ENCODE peak calls at places on chromosome 18, in seven cellular contexts. X is mucosa of descending colon, J is IMR-90, Z is fibroblast of lung, C is OCI-LY7, I is fibroblast of the aortic adventitia, O is lung. P is an unnamed sample.

GRCh38 chr18:13377496-13377895 is 158.9 kb downstream of the LDLRAD4 start:
- DNase-seq in X (no peak), C (no peak), J (peak; percentile 13), O (no peak), Z (no peak), I (no peak), P (no peak)

GRCh38 chr18:8894823-8895222 is 189.5 kb downstream of the MTCL1 start:
- DNase-seq in I (no peak), J (no peak), C (no peak), Z (no peak), O (no peak), X (no peak), P (no peak)

GRCh38 chr18:79405781-79406575 is 10.2 kb downstream of the NFATC1 start:
- DNase-seq in I (no peak), C (peak; percentile 73), O (peak; percentile 55), X (peak; percentile 92), J (no peak), Z (no peak), P (no peak)

GRCh38 chr18:8525692-8526091 is 83.5 kb upstream of the RAB12 start:
- DNase-seq in O (no peak), C (peak; percentile 12), I (no peak), J (no peak), X (no peak), Z (no peak), P (no peak)

GRCh38 chr18:24176727-24177416 is 38.0 kb downstream of the CABYR start:
- DNase-seq in C (peak; percentile 68), X (no peak), Z (peak; percentile 62), I (peak; percentile 57), O (peak; percentile 65), J (peak; percentile 56), P (peak; percentile 63)

GRCh38 chr18:41870191-41870590 is 84.8 kb upstream of the PIK3C3 start:
- DNase-seq in O (no peak), Z (no peak), I (no peak), C (no peak), J (no peak), X (no peak), P (no peak)

GRCh38 chr18:32469691-32470131 is 971 bp downstream of the GAREM1 start:
- DNase-seq in X (no peak), O (no peak), Z (peak; percentile 52), I (peak; percentile 39), C (no peak), J (peak; percentile 10), P (peak; percentile 23)

GRCh38 chr18:35938562-35938961 is 33.9 kb upstream of the RMP24 start:
- DNase-seq in X (no peak), C (no peak), Z (no peak), J (no peak), I (no peak), O (no peak), P (no peak)

GRCh38 chr18:11145413-11146191 is 3.8 kb downstream of the PIEZO2 start:
- DNase-seq in X (no peak), C (no peak), O (no peak), I (no peak), Z (no peak), J (no peak), P (no peak)
- H3K4me3 ChIP-seq in X (no peak overlapping the region), C (no peak overlapping the region), O (no peak overlapping the region), I (no peak overlapping the region), Z (no peak overlapping the region), J (no peak overlapping the region), P (no peak overlapping the region)

GRCh38 chr18:66727991-66728390 is 124.1 kb upstream of the CDH19 start:
- DNase-seq in I (no peak), Z (no peak), O (no peak), C (no peak), J (no peak), X (no peak), P (peak; percentile 55)

GRCh38 chr18:66722671-66723070 is 118.8 kb upstream of the CDH19 start:
- DNase-seq in I (no peak), J (no peak), O (no peak), X (no peak), Z (no peak), C (no peak), P (no peak)

GRCh38 chr18:66728951-66729350 is 125.1 kb upstream of the CDH19 start:
- DNase-seq in I (no peak), X (no peak), Z (no peak), O (no peak), C (no peak), J (no peak), P (no peak)

GRCh38 chr18:66729459-66730239 is 125.8 kb upstream of the CDH19 start:
- DNase-seq in J (no peak), C (no peak), O (no peak), X (no peak), Z (no peak), I (no peak), P (peak; percentile 22)

DNA sequence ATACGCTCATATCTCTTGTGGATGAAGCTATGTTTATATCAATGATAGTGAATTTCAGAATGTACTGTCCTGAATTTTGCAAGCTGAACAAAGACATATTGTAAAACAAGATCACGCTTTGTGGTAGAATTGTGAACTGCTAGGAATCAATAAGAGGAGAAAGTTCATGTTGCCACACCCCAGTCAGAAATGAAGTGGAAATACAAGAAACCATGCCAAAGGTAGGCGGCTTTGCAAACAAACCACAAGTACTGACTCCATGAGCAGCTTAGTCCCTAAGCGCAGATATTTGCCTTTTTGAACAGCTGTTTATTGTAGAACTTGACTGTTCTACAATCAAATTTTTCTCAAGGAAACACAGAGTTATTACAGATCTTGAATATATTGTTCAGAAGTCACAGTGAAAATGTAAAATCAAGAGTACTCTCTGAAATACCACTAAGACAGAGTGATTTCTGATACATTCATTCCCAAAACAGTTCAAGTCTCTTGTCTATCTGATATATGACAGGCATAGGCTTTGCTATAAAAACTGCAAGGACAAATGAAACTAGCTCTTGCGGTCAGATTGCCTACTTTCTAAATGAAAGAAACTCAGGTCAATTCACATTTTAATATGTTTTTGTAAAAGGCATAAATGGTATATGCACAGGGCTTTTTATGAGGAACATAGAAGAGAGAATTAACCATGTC is 120.9 kb upstream of the CDH19 start:
- DNase-seq in O (peak; percentile 61), J (no peak), X (no peak), I (no peak), C (no peak), Z (no peak), P (peak; percentile 31)
- TF ChIP-seq CTCF in O (no peak), J (no peak), X (no peak), I (no peak), C (no peak), Z (no peak), P (no peak)

GRCh38 chr18:31189757-31190156 is 27.1 kb upstream of the DSC1 start:
- DNase-seq in Z (no peak), O (no peak), J (no peak), X (no peak), I (no peak), C (no peak), P (no peak)
- H3K4me3 ChIP-seq in Z (no peak overlapping the region), O (no peak overlapping the region), J (no peak overlapping the region), X (no peak overlapping the region), I (no peak overlapping the region), C (no peak overlapping the region), P (no peak overlapping the region)

GRCh38 chr18:59155140-59155539 is 15.5 kb downstream of the SEC11C start:
- DNase-seq in O (no peak), J (peak; percentile 95), I (peak; percentile 62), X (no peak), C (no peak), Z (peak; percentile 36), P (peak; percentile 20)

GRCh38 chr18:59149416-59149815 is 9.7 kb downstream of the SEC11C start:
- DNase-seq in X (no peak), I (no peak), C (no peak), O (no peak), Z (no peak), J (no peak), P (no peak)

GRCh38 chr18:59149007-59149406 is 9.3 kb downstream of the SEC11C start:
- DNase-seq in Z (no peak), C (no peak), I (no peak), O (no peak), X (no peak), J (no peak), P (no peak)

GRCh38 chr18:59148192-59148591 is 8.5 kb downstream of the SEC11C start:
- DNase-seq in Z (no peak), J (no peak), I (no peak), X (no peak), C (no peak), O (no peak), P (no peak)

DNA sequence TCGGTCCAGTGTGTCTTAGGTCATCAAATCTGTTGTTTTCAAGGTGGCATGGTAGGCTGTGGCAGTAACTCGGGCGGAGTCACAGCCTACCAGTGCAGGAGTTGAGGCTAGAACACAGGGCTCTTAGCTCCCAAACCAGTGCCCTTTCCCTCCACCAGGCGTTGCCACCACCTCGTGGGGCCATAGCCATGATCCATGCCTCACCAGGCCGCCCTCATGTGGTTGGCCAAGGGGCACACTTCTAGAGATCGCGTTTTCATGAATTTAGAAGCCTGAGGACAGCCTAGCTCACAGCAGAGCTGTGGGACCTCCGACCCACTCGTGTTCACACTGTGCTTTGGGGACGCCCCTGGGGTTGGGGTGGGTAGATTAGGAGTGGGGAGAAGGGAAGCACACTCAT is 10.6 kb downstream of the SEC11C start:
- DNase-seq in I (no peak), X (no peak), C (no peak), O (no peak), Z (no peak), J (no peak), P (no peak)
- TF ChIP-seq CTCF in I (no peak), X (no peak), C (no peak), O (no peak), Z (no peak), J (no peak), P (no peak)

GRCh38 chr18:77131652-77132368 is 773 bp downstream of the MBP start:
- DNase-seq in C (peak; percentile 34), O (peak; percentile 72), I (peak; percentile 48), Z (no peak), X (peak; percentile 87), J (no peak), P (peak; percentile 33)
- H3K4me3 ChIP-seq in C (peak overlapping the region; percentile 87), O (peak overlapping the region; percentile 76), I (peak overlapping the region; percentile 74), Z (peak overlapping the region; percentile 36), X (peak overlapping the region; percentile 93), J (peak overlapping the region; percentile 50), P (peak overlapping the region; percentile 65)

DNA sequence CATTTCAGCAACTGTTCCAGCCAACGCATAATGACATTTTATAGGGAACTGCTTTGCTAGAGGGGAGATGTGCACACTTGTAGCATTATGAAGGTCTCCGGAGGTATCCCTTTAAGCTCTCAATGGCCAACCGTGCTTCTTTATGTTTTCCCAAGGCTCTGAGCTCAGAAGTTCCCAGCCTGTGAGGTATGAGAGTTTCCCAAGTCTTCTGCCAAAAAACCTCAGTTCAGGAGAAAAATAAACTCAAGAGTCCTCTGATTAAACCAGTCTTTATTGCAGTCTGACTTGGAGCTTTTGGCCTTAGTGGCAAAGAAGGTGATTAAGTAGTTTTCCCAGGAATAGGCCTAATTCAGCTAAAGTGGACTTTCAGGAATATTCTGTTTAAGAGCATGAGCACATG is 35.4 kb upstream of the ZNF532 start:
- DNase-seq in C (no peak), I (peak; percentile 25), O (no peak), Z (no peak), X (no peak), J (peak; percentile 31), P (peak; percentile 23)
- TF ChIP-seq CTCF in C (no peak), I (no peak), O (no peak), Z (no peak), X (no peak), J (no peak), P (no peak)